ENCODE peak calls at places on chromosomes 11 and 22, in four cellular contexts. One of them, this sample, is unnamed.

GRCh38 chr11:114132944-114133394 is 73.5 kb downstream of the ZBTB16 start:
- DNase-seq in cardiac fibroblast: peak
- DNase-seq in ovary: no peak
- DNase-seq in H1: no peak
- DNase-seq in this sample: peak

GRCh38 chr11:29435421-29435820 is 581.4 kb downstream of the KCNA4 start:
- DNase-seq in cardiac fibroblast: peak
- DNase-seq in ovary: no peak
- DNase-seq in H1: no peak
- DNase-seq in this sample: peak

GRCh38 chr11:31824791-31825452 is 13.8 kb upstream of the PAX6 start:
- DNase-seq in cardiac fibroblast: no peak
- DNase-seq in ovary: no peak
- DNase-seq in H1: no peak
- DNase-seq in this sample: no peak

GRCh38 chr22:26522592-26522991 is 10.3 kb upstream of the TFIP11 start:
- DNase-seq in cardiac fibroblast: no peak
- DNase-seq in ovary: no peak
- DNase-seq in H1: no peak
- DNase-seq in this sample: no peak

GRCh38 chr11:12524865-12525264 is 147.5 kb downstream of the PARVA start:
- DNase-seq in cardiac fibroblast: no peak
- DNase-seq in ovary: no peak
- DNase-seq in H1: no peak
- DNase-seq in this sample: no peak

GRCh38 chr11:130308059-130308458 is 6.7 kb downstream of the ZBTB44 start:
- DNase-seq in cardiac fibroblast: no peak
- DNase-seq in ovary: no peak
- DNase-seq in H1: no peak
- DNase-seq in this sample: no peak

GRCh38 chr11:126307706-126308105 is 3.8 kb downstream of the DCPS start:
- DNase-seq in cardiac fibroblast: peak
- DNase-seq in ovary: no peak
- DNase-seq in H1: no peak
- DNase-seq in this sample: no peak

GRCh38 chr11:105357764-105358163 is 218.2 kb upstream of the CARD18 start:
- DNase-seq in cardiac fibroblast: peak
- DNase-seq in ovary: no peak
- DNase-seq in H1: no peak
- DNase-seq in this sample: no peak

GRCh38 chr22:23183107-23183698 is 2.9 kb downstream of the BCR start:
- DNase-seq in cardiac fibroblast: peak
- DNase-seq in ovary: peak
- DNase-seq in H1: peak
- DNase-seq in this sample: peak

GRCh38 chr11:36436084-36436483 is 74.0 kb downstream of the TRAF6 start:
- DNase-seq in cardiac fibroblast: no peak
- DNase-seq in ovary: no peak
- DNase-seq in H1: no peak
- DNase-seq in this sample: no peak

GRCh38 chr11:68044898-68045351 is 6.1 kb downstream of the TCIRG1 start:
- DNase-seq in cardiac fibroblast: no peak
- DNase-seq in ovary: no peak
- DNase-seq in H1: no peak
- DNase-seq in this sample: no peak

GRCh38 chr22:38798496-38798895 is 4.6 kb upstream of the DNAL4 start:
- DNase-seq in cardiac fibroblast: no peak
- DNase-seq in ovary: no peak
- DNase-seq in H1: no peak
- DNase-seq in this sample: no peak

GRCh38 chr22:29503811-29504372 is 23.9 kb downstream of the NEFH start:
- DNase-seq in cardiac fibroblast: peak
- DNase-seq in ovary: peak
- DNase-seq in H1: no peak
- DNase-seq in this sample: peak

GRCh38 chr11:73760066-73760679 is 701 bp downstream of the RAB6A start:
- DNase-seq in cardiac fibroblast: peak
- DNase-seq in ovary: peak
- DNase-seq in H1: no peak
- DNase-seq in this sample: no peak

GRCh38 chr22:48897959-48898358 is 929.7 kb downstream of the BRD1 start:
- DNase-seq in cardiac fibroblast: no peak
- DNase-seq in ovary: no peak
- DNase-seq in H1: no peak
- DNase-seq in this sample: no peak

GRCh38 chr11:3341298-3341697 is 37.6 kb downstream of the ZNF195 start:
- DNase-seq in cardiac fibroblast: peak
- DNase-seq in ovary: peak
- DNase-seq in H1: peak
- DNase-seq in this sample: no peak

GRCh38 chr11:27870985-27871485 is 170.8 kb upstream of the BDNF start:
- DNase-seq in cardiac fibroblast: no peak
- DNase-seq in ovary: no peak
- DNase-seq in H1: no peak
- DNase-seq in this sample: no peak

GRCh38 chr22:31912402-31912733 is 32.0 kb upstream of the YWHAH start:
- DNase-seq in cardiac fibroblast: peak
- DNase-seq in ovary: no peak
- DNase-seq in H1: no peak
- DNase-seq in this sample: no peak

GRCh38 chr11:75383246-75383645 is 16.1 kb upstream of the RPS3 start:
- DNase-seq in cardiac fibroblast: no peak
- DNase-seq in ovary: no peak
- DNase-seq in H1: no peak
- DNase-seq in this sample: no peak

GRCh38 chr11:68749501-68750196 is 1.7 kb downstream of the TESMIN start:
- DNase-seq in cardiac fibroblast: peak
- DNase-seq in ovary: no peak
- DNase-seq in H1: no peak
- DNase-seq in this sample: no peak

GRCh38 chr11:26578998-26579635 is 7.1 kb upstream of the MUC15 start:
- DNase-seq in cardiac fibroblast: peak
- DNase-seq in ovary: no peak
- DNase-seq in H1: no peak
- DNase-seq in this sample: peak

GRCh38 chr11:77191823-77192495 is 63.9 kb downstream of the MYO7A start:
- DNase-seq in cardiac fibroblast: peak
- DNase-seq in ovary: peak
- DNase-seq in H1: peak
- DNase-seq in this sample: no peak

GRCh38 chr11:118287006-118287405 is 17.5 kb upstream of the CD3E start:
- DNase-seq in cardiac fibroblast: peak
- DNase-seq in ovary: no peak
- DNase-seq in H1: no peak
- DNase-seq in this sample: no peak

GRCh38 chr22:36282078-36282831 is 29.3 kb downstream of the APOL1 start:
- DNase-seq in cardiac fibroblast: no peak
- DNase-seq in ovary: peak
- DNase-seq in H1: no peak
- DNase-seq in this sample: no peak

GRCh38 chr22:29820941-29821789 is 16.9 kb downstream of the ASCC2 start:
- DNase-seq in cardiac fibroblast: peak
- DNase-seq in ovary: no peak
- DNase-seq in H1: no peak
- DNase-seq in this sample: peak

GRCh38 chr11:130414107-130415088 is 14.0 kb downstream of the ADAMTS8 start:
- DNase-seq in cardiac fibroblast: peak
- DNase-seq in ovary: no peak
- DNase-seq in H1: no peak
- DNase-seq in this sample: no peak

GRCh38 chr22:20061481-20061861 is 18.6 kb upstream of the DGCR8 start:
- DNase-seq in cardiac fibroblast: peak
- DNase-seq in ovary: no peak
- DNase-seq in H1: no peak
- DNase-seq in this sample: no peak

GRCh38 chr11:106152013-106152412 is 74.6 kb downstream of the AASDHPPT start:
- DNase-seq in cardiac fibroblast: peak
- DNase-seq in ovary: no peak
- DNase-seq in H1: no peak
- DNase-seq in this sample: no peak

GRCh38 chr11:34656062-34656720 is 35.3 kb downstream of the EHF start:
- DNase-seq in cardiac fibroblast: peak
- DNase-seq in ovary: no peak
- DNase-seq in H1: no peak
- DNase-seq in this sample: no peak

GRCh38 chr11:67053896-67054850 is 2.5 kb upstream of the RHOD start:
- DNase-seq in cardiac fibroblast: peak
- DNase-seq in ovary: peak
- DNase-seq in H1: peak
- DNase-seq in this sample: peak

GRCh38 chr11:119774180-119774763 is 45.3 kb upstream of the NECTIN1 start:
- DNase-seq in cardiac fibroblast: peak
- DNase-seq in ovary: no peak
- DNase-seq in H1: no peak
- DNase-seq in this sample: no peak

GRCh38 chr11:123521001-123521400 is 90.9 kb downstream of the GRAMD1B start:
- DNase-seq in cardiac fibroblast: no peak
- DNase-seq in ovary: no peak
- DNase-seq in H1: no peak
- DNase-seq in this sample: no peak

GRCh38 chr11:123519055-123519796 is 89.2 kb downstream of the GRAMD1B start:
- DNase-seq in cardiac fibroblast: peak
- DNase-seq in ovary: peak
- DNase-seq in H1: no peak
- DNase-seq in this sample: no peak

GRCh38 chr11:123517559-123518364 is 87.7 kb downstream of the GRAMD1B start:
- DNase-seq in cardiac fibroblast: no peak
- DNase-seq in ovary: no peak
- DNase-seq in H1: no peak
- DNase-seq in this sample: no peak

GRCh38 chr11:123518496-123519054 is 88.5 kb downstream of the GRAMD1B start:
- DNase-seq in cardiac fibroblast: no peak
- DNase-seq in ovary: no peak
- DNase-seq in H1: no peak
- DNase-seq in this sample: no peak

DNA sequence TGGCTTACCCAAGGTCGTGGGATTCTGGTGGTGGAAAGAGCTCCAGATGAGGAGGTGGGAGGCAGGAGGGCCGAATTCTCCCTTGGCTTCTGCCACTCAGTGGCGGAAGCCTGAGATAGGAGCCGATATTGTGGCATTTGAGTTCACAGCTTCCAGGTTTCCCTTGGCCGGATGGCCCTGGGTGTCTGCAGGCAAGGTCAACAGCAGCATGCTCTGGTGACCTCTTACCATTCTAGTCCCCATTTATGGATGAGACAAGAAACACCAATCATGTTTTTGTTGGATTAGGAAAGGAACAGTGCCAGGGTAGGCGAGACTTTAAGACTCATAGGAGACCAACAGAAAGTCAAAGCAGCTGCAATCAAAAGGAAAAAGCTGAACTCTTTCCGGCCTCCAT is 89.7 kb downstream of the GRAMD1B start:
- DNase-seq in cardiac fibroblast: no peak
- DNase-seq in ovary: no peak
- DNase-seq in H1: no peak
- DNase-seq in this sample: no peak
- H3K4me3 ChIP-seq in cardiac fibroblast: no peak
- H3K4me3 ChIP-seq in ovary: no peak
- H3K4me3 ChIP-seq in H1: no peak
- H3K4me3 ChIP-seq in this sample: no peak

GRCh38 chr11:99198215-99198614 is 177.5 kb downstream of the CNTN5 start:
- DNase-seq in cardiac fibroblast: no peak
- DNase-seq in ovary: no peak
- DNase-seq in H1: no peak
- DNase-seq in this sample: no peak
- H3K4me3 ChIP-seq in cardiac fibroblast: no peak
- H3K4me3 ChIP-seq in ovary: no peak
- H3K4me3 ChIP-seq in H1: peak
- H3K4me3 ChIP-seq in this sample: no peak

DNA sequence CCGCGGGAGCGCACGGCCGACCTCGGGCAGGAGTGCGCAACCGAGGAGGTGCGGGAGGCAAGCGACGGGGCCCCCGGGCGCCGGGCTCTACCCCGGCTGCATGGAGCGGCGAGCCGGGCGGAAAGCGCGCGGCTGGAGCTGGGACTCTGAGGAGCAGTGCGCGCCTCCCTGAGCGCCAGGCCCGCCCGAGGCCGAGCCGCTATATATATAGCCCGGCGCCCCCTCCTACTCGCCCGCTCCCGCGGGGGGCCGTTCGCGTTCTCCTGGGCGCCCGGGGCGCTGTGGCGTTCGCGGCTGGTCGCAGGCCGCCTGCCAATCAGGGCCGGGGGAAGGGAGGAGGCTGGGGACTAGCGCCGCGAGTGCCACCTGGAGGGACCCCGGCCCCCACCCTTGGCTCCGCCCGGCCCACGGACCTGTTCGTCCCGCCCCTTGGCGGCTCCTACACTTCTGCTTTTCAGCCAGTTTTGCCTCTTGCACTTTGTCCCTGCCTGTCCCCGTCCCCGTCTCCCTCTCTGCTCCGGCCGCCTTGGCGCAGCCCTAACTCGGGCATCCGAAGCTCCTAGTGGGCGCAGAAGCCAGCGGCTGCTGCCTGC is at the start of gene FGF4:
- DNase-seq in cardiac fibroblast: no peak
- DNase-seq in ovary: no peak
- DNase-seq in H1: peak
- DNase-seq in this sample: no peak
- H3K4me3 ChIP-seq in cardiac fibroblast: no peak
- H3K4me3 ChIP-seq in ovary: no peak
- H3K4me3 ChIP-seq in H1: peak
- H3K4me3 ChIP-seq in this sample: no peak

GRCh38 chr11:70766901-70767300 is 368.6 kb downstream of the CTTN start:
- DNase-seq in cardiac fibroblast: no peak
- DNase-seq in ovary: no peak
- DNase-seq in H1: no peak
- DNase-seq in this sample: no peak

GRCh38 chr11:70763606-70764005 is 365.3 kb downstream of the CTTN start:
- DNase-seq in cardiac fibroblast: no peak
- DNase-seq in ovary: no peak
- DNase-seq in H1: no peak
- DNase-seq in this sample: no peak

GRCh38 chr11:70761906-70762196 is 363.5 kb downstream of the CTTN start:
- DNase-seq in cardiac fibroblast: no peak
- DNase-seq in ovary: no peak
- DNase-seq in H1: no peak
- DNase-seq in this sample: no peak

GRCh38 chr11:70762810-70763209 is 364.5 kb downstream of the CTTN start:
- DNase-seq in cardiac fibroblast: no peak
- DNase-seq in ovary: no peak
- DNase-seq in H1: no peak
- DNase-seq in this sample: no peak

DNA sequence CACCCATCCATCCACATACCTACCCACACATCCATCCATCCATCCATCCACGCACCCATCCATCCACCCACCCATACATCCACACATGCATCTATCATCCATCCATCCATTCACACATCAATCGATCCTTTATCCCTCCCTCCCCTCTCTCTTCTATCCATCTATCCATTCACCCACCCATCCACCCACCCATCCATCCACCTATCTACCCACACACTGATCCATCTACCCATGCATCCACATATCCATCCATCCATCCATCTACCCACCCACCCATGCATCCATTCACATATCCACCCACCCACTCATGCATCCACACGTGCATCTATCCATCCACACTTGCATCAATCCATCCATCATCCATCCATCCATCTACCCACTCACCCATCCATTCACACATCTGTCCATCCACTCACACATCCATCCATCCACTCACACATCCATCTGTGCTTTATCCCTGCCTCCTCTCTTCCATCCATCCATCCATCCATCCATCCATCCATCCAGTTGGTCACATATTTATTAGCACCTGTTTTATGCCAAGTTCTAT is 366.1 kb downstream of the CTTN start:
- DNase-seq in cardiac fibroblast: no peak
- DNase-seq in ovary: no peak
- DNase-seq in H1: no peak
- DNase-seq in this sample: no peak
- H3K4me3 ChIP-seq in cardiac fibroblast: no peak
- H3K4me3 ChIP-seq in ovary: no peak
- H3K4me3 ChIP-seq in H1: no peak
- H3K4me3 ChIP-seq in this sample: no peak

This sample was measured in skeletal muscle cell.